ENCODE peak calls at places on chromosomes 12 and 14, in four cellular contexts. One of them, this sample, is unnamed.

GRCh38 chr12:6372403-6373003 is 2.9 kb downstream of the SCNN1A start:
- DNase-seq in esophagus squamous epithelium: no peak
- DNase-seq in activated effector memory CD4-positive, alpha-beta T cell treated with anti-CD3 and anti-CD28 coated beads, Interleukin-2, amount 50 U/mL, for 16 hours: no peak
- DNase-seq in cardiac muscle cell: no peak
- DNase-seq in this sample: no peak

GRCh38 chr14:36585100-36585499 is 2.7 kb upstream of the NKX2-8 start:
- DNase-seq in esophagus squamous epithelium: no peak
- DNase-seq in cardiac muscle cell: no peak
- DNase-seq in activated effector memory CD4-positive, alpha-beta T cell treated with anti-CD3 and anti-CD28 coated beads, Interleukin-2, amount 50 U/mL, for 16 hours: no peak
- DNase-seq in this sample: no peak

GRCh38 chr12:22202847-22203246 is 131.7 kb downstream of the ST8SIA1 start:
- DNase-seq in cardiac muscle cell: no peak
- DNase-seq in activated effector memory CD4-positive, alpha-beta T cell treated with anti-CD3 and anti-CD28 coated beads, Interleukin-2, amount 50 U/mL, for 16 hours: no peak
- DNase-seq in esophagus squamous epithelium: no peak
- DNase-seq in this sample: no peak

GRCh38 chr12:102551186-102551585 is 70.8 kb upstream of the IGF1 start:
- DNase-seq in esophagus squamous epithelium: no peak
- DNase-seq in cardiac muscle cell: no peak
- DNase-seq in activated effector memory CD4-positive, alpha-beta T cell treated with anti-CD3 and anti-CD28 coated beads, Interleukin-2, amount 50 U/mL, for 16 hours: no peak
- DNase-seq in this sample: no peak

GRCh38 chr12:98725481-98726247 is 80.6 kb downstream of the APAF1 start:
- DNase-seq in esophagus squamous epithelium: no peak
- DNase-seq in cardiac muscle cell: peak
- DNase-seq in activated effector memory CD4-positive, alpha-beta T cell treated with anti-CD3 and anti-CD28 coated beads, Interleukin-2, amount 50 U/mL, for 16 hours: peak
- DNase-seq in this sample: no peak

GRCh38 chr12:13196302-13196921 is at the start of gene EMP1:
- DNase-seq in esophagus squamous epithelium: peak
- DNase-seq in cardiac muscle cell: no peak
- DNase-seq in activated effector memory CD4-positive, alpha-beta T cell treated with anti-CD3 and anti-CD28 coated beads, Interleukin-2, amount 50 U/mL, for 16 hours: peak
- DNase-seq in this sample: peak

GRCh38 chr12:48973992-48974673 is 2.6 kb upstream of the WNT10B start:
- DNase-seq in activated effector memory CD4-positive, alpha-beta T cell treated with anti-CD3 and anti-CD28 coated beads, Interleukin-2, amount 50 U/mL, for 16 hours: peak
- DNase-seq in esophagus squamous epithelium: no peak
- DNase-seq in cardiac muscle cell: peak
- DNase-seq in this sample: no peak

GRCh38 chr12:116838395-116838794 is 42.8 kb downstream of the HRK start:
- DNase-seq in esophagus squamous epithelium: no peak
- DNase-seq in cardiac muscle cell: no peak
- DNase-seq in activated effector memory CD4-positive, alpha-beta T cell treated with anti-CD3 and anti-CD28 coated beads, Interleukin-2, amount 50 U/mL, for 16 hours: no peak
- DNase-seq in this sample: no peak

GRCh38 chr12:12560587-12561304 is 1.9 kb downstream of the DUSP16 start:
- DNase-seq in cardiac muscle cell: peak
- DNase-seq in activated effector memory CD4-positive, alpha-beta T cell treated with anti-CD3 and anti-CD28 coated beads, Interleukin-2, amount 50 U/mL, for 16 hours: peak
- DNase-seq in esophagus squamous epithelium: no peak
- DNase-seq in this sample: no peak

GRCh38 chr12:15782667-15783066 is 6.5 kb downstream of the EPS8 start:
- DNase-seq in activated effector memory CD4-positive, alpha-beta T cell treated with anti-CD3 and anti-CD28 coated beads, Interleukin-2, amount 50 U/mL, for 16 hours: no peak
- DNase-seq in cardiac muscle cell: no peak
- DNase-seq in esophagus squamous epithelium: no peak
- DNase-seq in this sample: no peak

GRCh38 chr14:100117647-100118376 is 41.6 kb downstream of the DEGS2 start:
- DNase-seq in cardiac muscle cell: no peak
- DNase-seq in esophagus squamous epithelium: no peak
- DNase-seq in activated effector memory CD4-positive, alpha-beta T cell treated with anti-CD3 and anti-CD28 coated beads, Interleukin-2, amount 50 U/mL, for 16 hours: no peak
- DNase-seq in this sample: no peak

GRCh38 chr14:91554535-91555332 is 44.6 kb upstream of the PPP4R3A start:
- DNase-seq in cardiac muscle cell: no peak
- DNase-seq in activated effector memory CD4-positive, alpha-beta T cell treated with anti-CD3 and anti-CD28 coated beads, Interleukin-2, amount 50 U/mL, for 16 hours: no peak
- DNase-seq in esophagus squamous epithelium: no peak
- DNase-seq in this sample: no peak

GRCh38 chr14:21672116-21672515 is 1.5 kb downstream of the OR4E1 start:
- DNase-seq in cardiac muscle cell: no peak
- DNase-seq in activated effector memory CD4-positive, alpha-beta T cell treated with anti-CD3 and anti-CD28 coated beads, Interleukin-2, amount 50 U/mL, for 16 hours: no peak
- DNase-seq in esophagus squamous epithelium: no peak
- DNase-seq in this sample: no peak

GRCh38 chr14:99055019-99055418 is 217.0 kb downstream of the BCL11B start:
- DNase-seq in activated effector memory CD4-positive, alpha-beta T cell treated with anti-CD3 and anti-CD28 coated beads, Interleukin-2, amount 50 U/mL, for 16 hours: no peak
- DNase-seq in esophagus squamous epithelium: no peak
- DNase-seq in cardiac muscle cell: no peak
- DNase-seq in this sample: no peak

GRCh38 chr12:26614217-26614616 is 218.8 kb downstream of the ITPR2 start:
- DNase-seq in activated effector memory CD4-positive, alpha-beta T cell treated with anti-CD3 and anti-CD28 coated beads, Interleukin-2, amount 50 U/mL, for 16 hours: no peak
- DNase-seq in cardiac muscle cell: peak
- DNase-seq in esophagus squamous epithelium: no peak
- DNase-seq in this sample: no peak

GRCh38 chr12:42689699-42690098 is 100.2 kb upstream of the PRICKLE1 start:
- DNase-seq in cardiac muscle cell: no peak
- DNase-seq in esophagus squamous epithelium: no peak
- DNase-seq in activated effector memory CD4-positive, alpha-beta T cell treated with anti-CD3 and anti-CD28 coated beads, Interleukin-2, amount 50 U/mL, for 16 hours: no peak
- DNase-seq in this sample: no peak

GRCh38 chr14:89618309-89618708 is 201.3 kb upstream of the FOXN3 start:
- DNase-seq in cardiac muscle cell: no peak
- DNase-seq in activated effector memory CD4-positive, alpha-beta T cell treated with anti-CD3 and anti-CD28 coated beads, Interleukin-2, amount 50 U/mL, for 16 hours: no peak
- DNase-seq in esophagus squamous epithelium: no peak
- DNase-seq in this sample: no peak

GRCh38 chr14:90406384-90406798 is 9.6 kb downstream of the CALM1 start:
- DNase-seq in cardiac muscle cell: no peak
- DNase-seq in activated effector memory CD4-positive, alpha-beta T cell treated with anti-CD3 and anti-CD28 coated beads, Interleukin-2, amount 50 U/mL, for 16 hours: no peak
- DNase-seq in esophagus squamous epithelium: no peak
- DNase-seq in this sample: no peak

GRCh38 chr12:131141483-131141882 is 187.8 kb downstream of the ADGRD1 start:
- DNase-seq in cardiac muscle cell: no peak
- DNase-seq in esophagus squamous epithelium: no peak
- DNase-seq in activated effector memory CD4-positive, alpha-beta T cell treated with anti-CD3 and anti-CD28 coated beads, Interleukin-2, amount 50 U/mL, for 16 hours: peak
- DNase-seq in this sample: no peak

This sample was measured in vagina.